ENCODE peak calls at places on chromosomes 13 and 19, in four cellular contexts. E, M, H and N are unnamed samples.

GRCh38 chr13:49292742-49293498 is 45.2 kb downstream of the CDADC1 start:
- DNase-seq in E (peak; percentile 89), M (no peak), H (no peak), N (no peak)

GRCh38 chr19:48501446-48501960 is 10.1 kb downstream of the LMTK3 start:
- DNase-seq in E (no peak), M (peak; percentile 50), H (no peak), N (peak; percentile 37)

GRCh38 chr19:13047374-13047773 is 52.1 kb downstream of the NFIX start:
- DNase-seq in E (no peak), M (no peak), H (no peak), N (no peak)

GRCh38 chr19:39335168-39335567 is 675 bp downstream of the GMFG start:
- DNase-seq in E (peak; percentile 58), M (no peak), H (no peak), N (peak; percentile 30)

GRCh38 chr19:48796468-48797083 is 14.3 kb downstream of the BCAT2 start:
- DNase-seq in E (no peak), M (no peak), H (no peak), N (no peak)

GRCh38 chr13:101977475-101977874 is 424.4 kb downstream of the FGF14 start:
- DNase-seq in E (peak; percentile 24), M (no peak), H (no peak), N (no peak)

GRCh38 chr19:15161028-15161984 is 39.5 kb downstream of the NOTCH3 start:
- DNase-seq in E (peak; percentile 72), M (no peak), H (no peak), N (no peak)

GRCh38 chr13:22903925-22904324 is 276.9 kb upstream of the SGCG start:
- DNase-seq in E (no peak), M (no peak), H (no peak), N (no peak)

GRCh38 chr13:97574926-97575325 is 141.0 kb downstream of the RAP2A start:
- DNase-seq in E (peak; percentile 56), M (no peak), H (no peak), N (no peak)

GRCh38 chr13:24668955-24669354 is 11.3 kb upstream of the ATP12A start:
- DNase-seq in E (no peak), M (no peak), H (no peak), N (no peak)

GRCh38 chr13:25391932-25392331 is 20.2 kb downstream of the ATP8A2 start:
- DNase-seq in E (no peak), M (no peak), H (no peak), N (no peak)

GRCh38 chr13:20803180-20803965 is 29.6 kb upstream of the EEF1AKMT1 start:
- DNase-seq in E (no peak), M (no peak), H (no peak), N (no peak)

GRCh38 chr19:46963093-46963734 is 56.4 kb upstream of the NPAS1 start:
- DNase-seq in E (peak; percentile 35), M (no peak), H (no peak), N (peak; percentile 12)

GRCh38 chr19:45470147-45471081 is 2.6 kb downstream of the FOSB start:
- DNase-seq in E (no peak), M (no peak), H (no peak), N (peak; percentile 29)

GRCh38 chr19:48819366-48819816 is 8.6 kb upstream of the BCAT2 start:
- DNase-seq in E (peak; percentile 46), M (no peak), H (no peak), N (no peak)

GRCh38 chr13:111347438-111347837 is 27.0 kb downstream of the TEX29 start:
- DNase-seq in E (no peak), M (no peak), H (no peak), N (no peak)

GRCh38 chr19:38440592-38440991 is 7.1 kb downstream of the RYR1 start:
- DNase-seq in E (no peak), M (no peak), H (no peak), N (no peak)

GRCh38 chr13:87123987-87124784 is 547.0 kb upstream of the SLITRK5 start:
- DNase-seq in E (no peak), M (no peak), H (no peak), N (no peak)

GRCh38 chr19:13160557-13160956 is 10.3 kb downstream of the IER2 start:
- DNase-seq in E (no peak), M (no peak), H (no peak), N (no peak)

GRCh38 chr19:19033426-19034203 is at the start of the genes ARMC6 and SUGP2:
- DNase-seq in E (peak; percentile 94), M (peak; percentile 89), H (peak; percentile 83), N (peak; percentile 89)

GRCh38 chr13:92967923-92968322 is 258.7 kb upstream of the GPC6 start:
- DNase-seq in E (no peak), M (no peak), H (no peak), N (no peak)

GRCh38 chr13:111336666-111337065 is 16.2 kb downstream of the TEX29 start:
- DNase-seq in E (no peak), M (no peak), H (no peak), N (no peak)